ENCODE peak calls at places on chromosomes 13 and 19, in five cellular contexts. I is stimulated activated CD4-positive, alpha-beta T cell treated with anti-CD3 and anti-CD28 coated beads, Interleukin-2, amount 100 ng/mL, for 24 hours; G is M059J; Q is T-helper 9 cell; X is brain microvascular endothelial cell. F is an unnamed sample.
A peak's percentile ranks its signal among the peaks of the same experiment; 100 is the strongest.

GRCh38 chr13:20151016-20151415 is 9.8 kb downstream of the GJA3 start:
- DNase-seq in I (no peak), G (no peak), Q (no peak), X (no peak), F (no peak)

GRCh38 chr19:43524922-43525835 is 1.8 kb downstream of the ETHE1 start:
- DNase-seq in I (peak; percentile 35), G (no peak), Q (peak; percentile 21), X (no peak), F (peak; percentile 52)

GRCh38 chr19:10871711-10872550 is 578 bp downstream of the CARM1 start:
- DNase-seq in I (peak; percentile 43), G (no peak), Q (no peak), X (no peak), F (no peak)

GRCh38 chr19:3644351-3645066 is 17.9 kb upstream of the CACTIN start:
- DNase-seq in I (no peak), G (peak; percentile 25), Q (no peak), X (no peak), F (no peak)

GRCh38 chr13:114161644-114162532 is 17.2 kb upstream of the CFAP97D2 start:
- DNase-seq in I (peak; percentile 61), G (no peak), Q (no peak), X (no peak), F (peak; percentile 17)

GRCh38 chr19:44587863-44588752 is 25.3 kb upstream of the IGSF23 start:
- DNase-seq in I (peak; percentile 22), G (peak; percentile 100), Q (no peak), X (peak; percentile 96), F (peak; percentile 24)

GRCh38 chr19:18781047-18781600 is 10.0 kb downstream of the COMP start:
- DNase-seq in I (no peak), G (no peak), Q (no peak), X (no peak), F (no peak)

GRCh38 chr13:25210842-25211241 is 38.8 kb upstream of the AMER2 start:
- DNase-seq in I (no peak), G (no peak), Q (no peak), X (no peak), F (no peak)

GRCh38 chr13:33169273-33169980 is 116.1 kb downstream of the STARD13 start:
- DNase-seq in I (no peak), G (peak; percentile 83), Q (no peak), X (peak; percentile 85), F (peak; percentile 22)

GRCh38 chr13:113070855-113071254 is 34.7 kb upstream of the F7 start:
- DNase-seq in I (no peak), G (no peak), Q (no peak), X (no peak), F (no peak)

GRCh38 chr13:46686171-46686570 is 110.8 kb downstream of the ESD start:
- DNase-seq in I (no peak), G (no peak), Q (no peak), X (no peak), F (no peak)

GRCh38 chr13:104106705-104107393 is 1040.6 kb upstream of the SLC10A2 start:
- DNase-seq in I (no peak), G (peak; percentile 62), Q (no peak), X (peak; percentile 57), F (peak; percentile 79)

GRCh38 chr13:97583884-97584497 is 150.0 kb downstream of the RAP2A start:
- DNase-seq in I (no peak), G (no peak), Q (no peak), X (no peak), F (peak; percentile 33)

GRCh38 chr13:104593251-104593576 is 1527.0 kb upstream of the SLC10A2 start:
- DNase-seq in I (no peak), G (no peak), Q (no peak), X (no peak), F (no peak)

GRCh38 chr19:794989-795658 is 2.1 kb upstream of the PTBP1 start:
- DNase-seq in I (no peak), G (no peak), Q (no peak), X (no peak), F (no peak)

GRCh38 chr13:38265135-38265497 is 84.5 kb upstream of the UFM1 start:
- DNase-seq in I (no peak), G (no peak), Q (no peak), X (no peak), F (no peak)